ENCODE peak calls at places on chromosomes 16 and 17, in ten cellular contexts. V is adipocyte; U is naive B cell; C is myocyte; N is stimulated activated CD4-positive, alpha-beta T cell treated with anti-CD3 and anti-CD28 coated beads, Interleukin-4, amount 100 ng/mL, for 24 hours; X is GM10248; K is NCI-H460; W is posterior cingulate gyrus; Q is NCI-H1436; B is glutamatergic neuron. J is an unnamed sample.

GRCh38 chr17:3843935-3844516 is 2.0 kb downstream of the NCBP3 start:
- DNase-seq in N (peak; percentile 53), Q (peak; percentile 6), V (peak; percentile 42), U (peak; percentile 35), K (peak; percentile 38), C (peak; percentile 29), W (no peak), B (peak; percentile 65), X (peak; percentile 61), J (no peak)

GRCh38 chr17:61285483-61286320 is 113.9 kb upstream of the TBX2 start:
- DNase-seq in U (no peak), Q (no peak), B (peak; percentile 33), K (no peak), C (peak; percentile 40), X (no peak), N (peak; percentile 4), V (peak; percentile 43), W (no peak), J (no peak)

GRCh38 chr17:41464682-41465081 is 2.5 kb downstream of the KRT32 start:
- DNase-seq in C (peak; percentile 90), K (peak; percentile 34), Q (no peak), V (peak; percentile 76), X (no peak), B (no peak), N (no peak), W (peak; percentile 28), U (no peak), J (peak; percentile 20)

GRCh38 chr16:81485225-81485624 is 40.6 kb downstream of the CMIP start:
- DNase-seq in K (no peak), N (no peak), B (no peak), Q (no peak), V (no peak), W (no peak), U (no peak), X (no peak), C (no peak), J (no peak)

GRCh38 chr17:50557265-50558029 is 3.1 kb upstream of the CACNA1G start:
- DNase-seq in X (no peak), C (no peak), B (no peak), W (no peak), U (no peak), K (no peak), Q (no peak), N (no peak), V (no peak), J (no peak)

GRCh38 chr16:72788269-72788809 is 259.6 kb downstream of the ZFHX3 start:
- DNase-seq in U (no peak), B (no peak), V (no peak), C (no peak), N (no peak), K (no peak), W (no peak), Q (no peak), X (no peak), J (no peak)

GRCh38 chr16:64892843-64893242 is 229.0 kb downstream of the CDH11 start:
- DNase-seq in U (no peak), N (no peak), X (no peak), V (peak; percentile 85), B (no peak), C (peak; percentile 71), W (no peak), Q (no peak), K (no peak), J (peak; percentile 12)

GRCh38 chr17:72826602-72827001 is 265.9 kb downstream of the SLC39A11 start:
- DNase-seq in Q (no peak), U (no peak), K (no peak), N (no peak), C (no peak), W (no peak), B (no peak), X (no peak), V (no peak), J (no peak)

GRCh38 chr16:2005646-2006045 is 4.0 kb downstream of the ZNF598 start:
- DNase-seq in K (peak; percentile 77), Q (no peak), W (no peak), N (no peak), U (no peak), V (no peak), C (no peak), B (no peak), X (no peak), J (no peak)

GRCh38 chr16:11263737-11264136 is 5.4 kb downstream of the TNP2 start:
- DNase-seq in N (peak; percentile 77), K (no peak), X (no peak), W (no peak), B (no peak), C (no peak), Q (no peak), U (no peak), V (no peak), J (no peak)

GRCh38 chr16:89200124-89200849 is at the start of gene SLC22A31:
- DNase-seq in U (no peak), C (peak; percentile 39), X (no peak), K (no peak), B (peak; percentile 34), Q (no peak), W (no peak), N (peak; percentile 37), V (no peak), J (no peak)

GRCh38 chr16:26137956-26138355 is 446.2 kb downstream of the HS3ST4 start:
- DNase-seq in V (no peak), Q (no peak), N (no peak), W (no peak), X (no peak), U (no peak), C (no peak), B (no peak), K (no peak), J (no peak)

GRCh38 chr17:43733956-43734355 is 24.6 kb downstream of the SOST start:
- DNase-seq in Q (no peak), B (no peak), C (no peak), X (no peak), N (no peak), W (no peak), U (no peak), K (no peak), V (no peak), J (no peak)

GRCh38 chr17:79706931-79707382 is 23.8 kb upstream of the ENPP7 start:
- DNase-seq in B (peak; percentile 84), V (no peak), W (no peak), Q (no peak), X (no peak), N (no peak), K (no peak), C (peak; percentile 33), U (no peak), J (peak; percentile 13)

GRCh38 chr16:11791144-11791828 is 5.8 kb downstream of the ZC3H7A start:
- DNase-seq in K (no peak), U (no peak), X (no peak), N (no peak), C (no peak), W (no peak), B (no peak), V (no peak), Q (peak; percentile 29), J (no peak)